ENCODE peak calls at places on chromosomes 7 and 10, in ten cellular contexts. H is HCT116; W is tibial artery; V is IMR-90; K is naive thymus-derived CD4-positive, alpha-beta T cell; F is heart right ventricle; O is lower leg skin; S is cardiac muscle cell; X is spleen; I is left ventricle myocardium inferior. B is an unnamed sample.

GRCh38 chr7:150325110-150325611 is 1.8 kb upstream of the ACTR3C start:
- DNase-seq in X (peak; percentile 80), F (no peak), H (no peak), I (no peak), O (no peak), S (peak; percentile 95), V (peak; percentile 17), K (no peak), W (no peak), B (peak; percentile 64)

GRCh38 chr7:69612981-69613380 is 14.7 kb downstream of the AUTS2 start:
- DNase-seq in X (no peak), H (no peak), I (no peak), O (no peak), W (no peak), F (no peak), K (no peak), V (no peak), S (no peak), B (no peak)

GRCh38 chr7:79051915-79052314 is 401.6 kb downstream of the MAGI2 start:
- DNase-seq in O (no peak), F (no peak), H (no peak), W (no peak), I (no peak), V (peak; percentile 36), X (no peak), S (no peak), K (no peak), B (no peak)

GRCh38 chr10:95262763-95263518 is 27.9 kb downstream of the PDLIM1 start:
- DNase-seq in X (no peak), K (no peak), W (no peak), O (no peak), I (no peak), F (no peak), H (no peak), V (no peak), S (no peak), B (no peak)

GRCh38 chr10:88865281-88865876 is 13.7 kb upstream of the ANKRD22 start:
- DNase-seq in X (no peak), O (no peak), K (no peak), I (no peak), W (no peak), H (no peak), V (no peak), S (peak; percentile 58), F (no peak), B (no peak)

GRCh38 chr10:49187950-49188761 is at the start of gene TMEM273:
- DNase-seq in W (peak; percentile 69), S (no peak), H (no peak), O (peak; percentile 70), F (peak; percentile 88), V (no peak), K (no peak), X (peak; percentile 94), I (peak; percentile 83), B (peak; percentile 75)

GRCh38 chr7:157007470-157008066 is 2.9 kb downstream of the MNX1 start:
- DNase-seq in K (no peak), S (no peak), X (no peak), F (no peak), W (no peak), I (no peak), H (no peak), O (no peak), V (no peak), B (no peak)

GRCh38 chr10:71059059-71059818 is 153.1 kb upstream of the UNC5B start:
- DNase-seq in K (no peak), I (peak; percentile 24), H (no peak), S (peak; percentile 44), F (no peak), W (peak; percentile 70), V (no peak), X (no peak), O (no peak), B (no peak)

GRCh38 chr7:147915781-147916180 is 674.8 kb upstream of the C7orf33 start:
- DNase-seq in I (no peak), W (no peak), V (no peak), H (no peak), K (no peak), O (no peak), S (no peak), F (no peak), X (no peak), B (no peak)

GRCh38 chr7:159047536-159047935 is 97.1 kb downstream of the VIPR2 start:
- DNase-seq in K (no peak), H (no peak), I (no peak), W (no peak), O (no peak), F (no peak), X (no peak), S (no peak), V (no peak), B (no peak)

GRCh38 chr7:125563964-125564529 is 634.4 kb upstream of the POT1 start:
- DNase-seq in V (no peak), F (no peak), W (no peak), X (peak; percentile 41), H (no peak), K (no peak), S (no peak), I (no peak), O (no peak), B (no peak)

GRCh38 chr7:7641129-7641663 is 644 bp downstream of the UMAD1 start:
- DNase-seq in H (peak; percentile 15), W (no peak), O (no peak), S (no peak), I (no peak), X (no peak), F (peak; percentile 12), K (no peak), V (peak; percentile 11), B (no peak)

GRCh38 chr10:31129261-31129660 is 97.6 kb upstream of the ZNF438 start:
- DNase-seq in V (peak; percentile 96), K (no peak), I (no peak), S (peak; percentile 98), H (no peak), W (peak; percentile 62), O (no peak), F (peak; percentile 66), X (no peak), B (peak; percentile 84)

GRCh38 chr7:45701701-45702460 is 127.7 kb downstream of the ADCY1 start:
- DNase-seq in F (no peak), S (no peak), V (no peak), X (peak; percentile 52), O (no peak), K (no peak), I (no peak), W (no peak), H (no peak), B (peak; percentile 62)

GRCh38 chr10:13822475-13822874 is 235.7 kb downstream of the PRPF18 start:
- DNase-seq in X (no peak), H (no peak), S (no peak), I (no peak), K (no peak), W (no peak), F (no peak), O (no peak), V (no peak), B (no peak)
- H3K4me3 ChIP-seq in X (no peak overlapping the region), H (no peak overlapping the region), S (no peak overlapping the region), I (no peak overlapping the region), K (no peak overlapping the region), W (no peak overlapping the region), F (no peak overlapping the region), O (no peak overlapping the region), V (no peak overlapping the region), B (no peak overlapping the region)

GRCh38 chr7:50307368-50308012 is 3.0 kb downstream of the IKZF1 start:
- DNase-seq in K (no peak), X (peak; percentile 89), S (no peak), I (no peak), V (no peak), H (no peak), F (no peak), O (no peak), W (no peak), B (no peak)
- H3K4me3 ChIP-seq in K (peak overlapping the region; percentile 84), X (peak overlapping the region; percentile 77), S (no peak overlapping the region), I (no peak overlapping the region), V (no peak overlapping the region), H (no peak overlapping the region), F (no peak overlapping the region), O (no peak overlapping the region), W (no peak overlapping the region), B (no peak overlapping the region)

GRCh38 chr10:62735464-62736188 is 68.9 kb upstream of the ADO start:
- DNase-seq in O (no peak), H (no peak), S (peak; percentile 81), V (peak; percentile 47), F (no peak), K (no peak), I (no peak), W (no peak), X (no peak), B (no peak)
- H3K4me3 ChIP-seq in O (no peak overlapping the region), H (no peak overlapping the region), S (no peak overlapping the region), V (no peak overlapping the region), F (no peak overlapping the region), K (no peak overlapping the region), I (no peak overlapping the region), W (no peak overlapping the region), X (no peak overlapping the region), B (no peak overlapping the region)

GRCh38 chr7:120991570-120991969 is 3.1 kb downstream of the CPED1 start:
- DNase-seq in X (no peak), K (no peak), V (peak; percentile 90), O (no peak), W (no peak), H (no peak), F (no peak), S (peak; percentile 38), I (no peak), B (no peak)

GRCh38 chr7:120988591-120989299 is at the start of gene CPED1:
- DNase-seq in I (peak; percentile 84), X (peak; percentile 92), S (peak; percentile 81), H (no peak), O (peak; percentile 70), K (peak; percentile 15), W (peak; percentile 87), V (peak; percentile 90), F (peak; percentile 81), B (peak; percentile 89)

GRCh38 chr7:120991133-120991532 is 2.6 kb downstream of the CPED1 start:
- DNase-seq in V (no peak), H (no peak), K (no peak), W (no peak), X (no peak), O (no peak), I (no peak), F (no peak), S (no peak), B (no peak)

GRCh38 chr7:120989571-120990220 is 1.2 kb downstream of the CPED1 start:
- DNase-seq in K (no peak), W (peak; percentile 45), H (no peak), V (peak; percentile 38), O (no peak), I (peak; percentile 22), F (peak; percentile 34), X (peak; percentile 67), S (no peak), B (peak; percentile 77)

DNA sequence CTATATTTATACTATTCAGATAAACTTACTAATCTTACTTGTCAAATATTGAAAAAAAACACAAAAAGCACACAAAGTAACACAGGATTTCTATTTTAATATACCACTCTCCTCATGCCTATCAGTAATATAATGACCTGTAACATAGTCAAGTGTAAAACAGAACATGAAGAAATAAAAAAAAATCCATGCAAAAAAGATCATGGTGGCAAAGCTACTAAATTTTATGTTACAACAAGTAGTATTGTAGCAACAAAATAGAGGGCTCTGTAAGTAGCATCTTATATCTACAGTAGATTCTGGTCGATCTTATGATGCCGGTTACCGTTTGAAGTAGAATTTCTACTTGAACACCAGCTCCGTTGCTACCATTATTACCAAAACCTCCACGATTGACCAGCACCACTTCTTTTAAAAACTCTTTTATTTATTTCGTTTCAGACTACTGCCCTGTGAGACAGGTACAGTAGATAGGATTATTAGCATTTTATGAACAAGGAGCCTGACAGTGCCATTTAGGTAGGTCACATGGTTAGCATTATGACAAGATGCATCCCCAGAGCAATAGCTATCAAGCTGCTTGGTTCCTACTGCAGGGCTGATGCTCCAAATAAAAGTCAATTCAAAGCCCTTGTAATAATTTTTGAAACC is 2.1 kb downstream of the CPED1 start:
- DNase-seq in S (no peak), X (no peak), F (no peak), O (no peak), H (no peak), I (no peak), V (peak; percentile 31), W (no peak), K (no peak), B (no peak)
- H3K4me3 ChIP-seq in S (no peak overlapping the region), X (peak overlapping the region; percentile 43), F (peak overlapping the region; percentile 40), O (peak overlapping the region; percentile 13), H (no peak overlapping the region), I (peak overlapping the region; percentile 74), V (peak overlapping the region; percentile 86), W (peak overlapping the region; percentile 63), K (no peak overlapping the region), B (peak overlapping the region; percentile 83)

B was measured in coronary artery.